ENCODE peak calls at places on chromosomes 11 and 22, in five cellular contexts. L, C, E, B and N are unnamed samples.

GRCh38 chr11:131579932-131580387 is 209.5 kb downstream of the NTM start:
- DNase-seq in C (no peak), E (no peak), L (peak), B (peak), N (peak)

GRCh38 chr11:48193876-48194275 is 22.7 kb upstream of the OR4B1 start:
- DNase-seq in C (no peak), B (no peak), E (no peak), L (no peak), N (no peak)

GRCh38 chr11:61004841-61005240 is 33.4 kb downstream of the CD6 start:
- DNase-seq in L (no peak), B (no peak), C (no peak), E (no peak), N (no peak)

GRCh38 chr11:85737738-85738137 is 51.7 kb upstream of the CCDC89 start:
- DNase-seq in C (no peak), L (no peak), E (no peak), B (no peak), N (no peak)

GRCh38 chr11:2702771-2703486 is 3.1 kb upstream of the KCNQ1OT1 start:
- DNase-seq in L (no peak), E (no peak), C (peak), B (no peak), N (no peak)

GRCh38 chr11:86708671-86709070 is 36.3 kb upstream of the ME3 start:
- DNase-seq in B (no peak), E (no peak), C (no peak), L (no peak), N (no peak)

GRCh38 chr22:49825944-49826602 is 1.6 kb downstream of the BRD1 start:
- DNase-seq in B (peak), C (peak), L (no peak), E (no peak), N (no peak)

GRCh38 chr11:116835791-116836647 is 1.4 kb downstream of the APOA1 start:
- DNase-seq in E (peak), B (peak), C (peak), L (peak), N (peak)

GRCh38 chr11:3122775-3123201 is 42.3 kb downstream of the OSBPL5 start:
- DNase-seq in C (peak), E (no peak), B (no peak), L (peak), N (no peak)

GRCh38 chr22:20211997-20212753 is 55.9 kb downstream of the RTN4R start:
- DNase-seq in E (no peak), L (peak), B (no peak), C (no peak), N (no peak)

GRCh38 chr11:96306933-96307747 is 35.9 kb downstream of the MAML2 start:
- DNase-seq in C (no peak), E (peak), L (peak), B (peak), N (peak)

GRCh38 chr22:39908737-39909136 is 7.9 kb downstream of the GRAP2 start:
- DNase-seq in L (no peak), E (no peak), B (no peak), C (no peak), N (no peak)

GRCh38 chr11:35632301-35632700 is 14.0 kb downstream of the FJX1 start:
- DNase-seq in E (no peak), C (no peak), B (no peak), L (no peak), N (no peak)

GRCh38 chr22:41410311-41410751 is 28.6 kb downstream of the TEF start:
- DNase-seq in B (no peak), E (peak), L (no peak), C (no peak), N (no peak)
- TF ChIP-seq POLR2AphosphoS5 in B (no peak), E (peak), L (no peak), C (peak), N (no peak)

GRCh38 chr11:108852701-108853100 is 187.8 kb downstream of the DDX10 start:
- DNase-seq in L (no peak), B (no peak), E (no peak), C (no peak), N (no peak)
- TF ChIP-seq POLR2AphosphoS5 in L (no peak), B (no peak), E (no peak), C (no peak), N (no peak)

GRCh38 chr11:10294289-10294953 is 402 bp upstream of the SBF2 start:
- DNase-seq in B (no peak), L (peak), C (peak), E (peak), N (peak)

GRCh38 chr11:10289765-10290420 is 4.1 kb downstream of the SBF2 start:
- DNase-seq in L (no peak), E (no peak), C (no peak), B (no peak), N (no peak)

GRCh38 chr11:10295056-10295901 is 1.3 kb upstream of the SBF2 start:
- DNase-seq in L (no peak), C (no peak), E (no peak), B (no peak), N (no peak)

GRCh38 chr11:10288881-10289764 is 4.9 kb downstream of the SBF2 start:
- DNase-seq in E (no peak), C (peak), L (no peak), B (peak), N (no peak)

DNA sequence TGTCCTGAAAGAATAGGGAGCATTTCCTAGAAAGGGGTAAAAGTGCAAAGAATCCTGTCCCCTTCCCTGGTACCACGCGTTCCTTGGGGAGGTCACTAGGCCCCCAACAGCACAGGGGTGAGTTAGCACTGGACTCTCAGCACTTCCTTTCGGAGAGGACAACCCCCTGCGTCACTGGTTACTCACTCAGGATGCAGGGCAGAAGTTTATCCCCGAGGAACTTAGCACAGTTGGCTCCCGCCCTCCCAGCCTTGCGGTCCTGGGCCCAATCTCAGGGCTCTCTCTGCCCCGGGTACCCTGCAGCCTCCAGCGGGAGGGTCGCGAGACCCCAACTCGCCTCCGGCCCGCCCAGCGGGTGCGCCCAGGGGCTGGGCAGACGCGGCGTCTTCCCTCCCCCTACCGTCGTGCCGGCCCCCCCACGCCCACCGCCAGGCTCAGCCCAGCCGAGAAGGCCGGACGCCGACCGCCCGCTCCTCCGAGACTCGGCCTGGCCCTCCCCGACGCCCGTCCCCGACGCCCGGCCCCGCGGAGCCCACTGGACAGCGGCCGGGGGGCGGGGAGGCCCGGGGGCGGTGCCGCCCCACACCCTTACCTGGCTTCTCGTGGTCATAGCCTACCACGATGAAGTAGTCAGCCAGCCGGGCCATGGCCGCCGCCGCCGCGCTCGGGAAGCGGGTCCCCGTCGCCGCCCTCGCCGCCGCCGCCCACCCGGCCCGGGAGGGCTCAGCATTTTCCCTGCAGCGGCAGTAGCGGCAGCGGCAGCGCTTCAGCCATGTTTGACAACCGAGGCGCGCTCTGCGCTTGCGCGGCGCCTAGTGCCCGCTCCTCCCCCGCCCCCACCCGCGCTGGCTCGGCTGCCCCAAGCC is at the start of gene SBF2:
- DNase-seq in L (peak), B (peak), E (peak), C (peak), N (peak)
- TF ChIP-seq POLR2AphosphoS5 in L (peak), B (peak), E (peak), C (peak), N (peak)

GRCh38 chr11:62881579-62882427 is 1.1 kb downstream of the SLC3A2 start:
- DNase-seq in C (peak), L (no peak), B (peak), E (peak), N (peak)
- TF ChIP-seq POLR2AphosphoS5 in C (peak), L (peak), B (no peak), E (peak), N (peak)

GRCh38 chr11:67630943-67631331 is 1.2 kb upstream of the NUDT8 start:
- DNase-seq in C (no peak), E (no peak), L (no peak), B (no peak), N (no peak)

GRCh38 chr11:67628710-67629385 is 889 bp downstream of the NUDT8 start:
- DNase-seq in L (no peak), E (no peak), B (no peak), C (no peak), N (no peak)

GRCh38 chr11:67630230-67630942 is 649 bp upstream of the NUDT8 start:
- DNase-seq in L (peak), B (peak), C (peak), E (peak), N (peak)

GRCh38 chr11:67627788-67628624 is 1.7 kb downstream of the NUDT8 start:
- DNase-seq in E (no peak), B (no peak), C (peak), L (no peak), N (no peak)

DNA sequence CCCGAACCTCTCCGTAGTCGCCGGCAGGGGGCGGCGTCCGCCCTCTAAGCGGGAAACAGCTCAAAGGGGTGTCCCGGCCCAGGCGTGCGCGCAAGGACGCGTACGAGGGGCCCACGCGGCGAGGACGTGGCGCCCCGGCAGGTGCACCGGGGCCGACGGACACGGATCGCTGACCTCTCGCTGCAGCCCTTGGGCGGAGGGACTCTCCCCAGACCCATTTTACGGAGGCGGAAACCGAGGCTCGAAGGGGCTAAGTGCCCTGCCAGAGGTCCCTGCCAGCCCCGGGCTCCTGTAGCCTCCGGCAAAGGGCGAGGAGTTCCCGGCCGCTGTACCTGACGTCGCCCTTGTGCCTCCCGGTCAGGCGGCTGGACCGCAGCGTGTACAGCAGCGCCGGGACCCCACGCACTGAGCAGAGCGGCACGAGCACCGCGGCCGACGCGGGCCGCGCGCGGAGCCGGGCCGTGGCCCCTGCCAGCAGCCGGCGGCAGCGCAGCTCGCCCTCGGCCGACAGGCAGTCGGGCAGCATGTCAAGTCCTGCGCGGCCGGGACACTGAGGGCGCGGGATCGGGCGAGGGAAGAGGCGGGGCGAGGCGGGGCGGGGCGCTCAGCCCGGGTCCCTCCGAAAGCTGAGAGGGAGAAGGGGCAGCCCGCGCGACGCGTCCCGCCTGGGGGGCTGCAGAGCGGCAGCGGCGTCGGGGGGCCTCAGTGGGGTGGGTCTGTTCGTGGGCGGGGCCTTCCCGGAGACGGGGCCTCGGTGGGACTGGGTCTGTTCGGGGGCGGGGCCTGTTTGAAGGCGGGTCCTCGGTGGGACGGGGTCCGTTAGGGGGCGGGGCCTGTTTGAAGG is at the start of gene NUDT8:
- DNase-seq in B (peak), C (peak), L (peak), E (peak), N (peak)
- TF ChIP-seq POLR2AphosphoS5 in B (peak), C (peak), L (no peak), E (peak), N (peak)

GRCh38 chr11:69295995-69296889 is 2.3 kb downstream of the MYEOV start:
- DNase-seq in E (no peak), B (peak), C (peak), L (no peak), N (no peak)
- TF ChIP-seq POLR2AphosphoS5 in E (no peak), B (no peak), C (peak), L (no peak), N (no peak)

DNA sequence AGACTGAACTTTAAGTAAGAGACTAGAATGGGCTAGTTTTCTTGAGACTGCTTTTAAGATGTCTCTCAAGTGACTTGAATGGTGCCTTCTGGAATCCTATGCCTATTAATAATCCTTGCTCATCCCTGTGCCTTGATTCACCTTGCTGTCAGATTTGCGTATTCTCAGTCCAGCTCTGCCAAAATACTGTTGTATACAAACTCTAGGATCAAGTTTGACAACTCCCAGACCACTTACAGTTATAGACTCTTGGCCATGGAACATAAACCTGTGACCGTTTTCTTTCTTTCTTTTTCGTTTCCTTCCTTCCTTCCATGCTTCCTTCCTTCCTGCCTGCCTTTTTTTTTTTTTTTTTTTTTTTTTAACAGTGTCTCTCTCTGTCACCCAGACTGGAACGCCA is 2390.9 kb upstream of the RAG2 start:
- DNase-seq in B (no peak), C (no peak), E (no peak), L (no peak), N (no peak)
- TF ChIP-seq POLR2AphosphoS5 in B (no peak), C (no peak), E (no peak), L (no peak), N (no peak)

DNA sequence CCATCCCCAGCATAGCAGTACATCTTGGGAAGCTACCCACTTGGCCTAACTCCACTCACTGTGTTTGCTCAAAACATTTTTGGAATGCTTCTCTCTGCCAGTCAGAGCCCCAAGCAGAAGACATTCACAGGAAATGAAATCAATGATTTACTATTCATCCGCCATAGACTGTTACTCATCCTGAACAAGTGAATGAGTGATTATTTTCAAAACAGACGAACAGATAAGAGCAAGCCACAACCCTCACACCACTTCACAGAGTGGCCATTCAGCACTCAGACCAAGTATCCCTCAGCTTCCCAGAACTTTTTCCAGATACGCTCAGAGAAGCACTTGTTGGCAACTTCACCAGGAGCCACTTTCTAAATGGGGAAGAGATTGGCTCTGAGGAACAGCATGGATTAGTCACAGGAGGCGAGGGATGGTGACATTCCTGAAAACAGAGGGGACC is 13.0 kb upstream of the UBASH3B start:
- DNase-seq in B (peak), E (no peak), C (no peak), L (no peak), N (no peak)
- TF ChIP-seq POLR2AphosphoS5 in B (no peak), E (no peak), C (no peak), L (peak), N (no peak)